ENCODE peak calls at places on chromosomes 13 and 19, in five cellular contexts. One of them, this sample, is unnamed.

GRCh38 chr13:26872444-26873173 is 112.0 kb upstream of the GPR12 start:
- DNase-seq in colonic mucosa: peak; percentile 58
- DNase-seq in PC-9: peak; percentile 15
- DNase-seq in stomach: peak; percentile 29
- DNase-seq in heart right ventricle: peak; percentile 40
- DNase-seq in this sample: no peak

GRCh38 chr19:35531291-35531690 is 2.0 kb upstream of the GAPDHS start:
- DNase-seq in heart right ventricle: no peak
- DNase-seq in stomach: no peak
- DNase-seq in PC-9: peak; percentile 18
- DNase-seq in colonic mucosa: no peak
- DNase-seq in this sample: no peak

GRCh38 chr19:38877781-38878574 is at the start of gene RINL:
- DNase-seq in PC-9: peak; percentile 11
- DNase-seq in stomach: peak; percentile 46
- DNase-seq in heart right ventricle: no peak
- DNase-seq in colonic mucosa: peak; percentile 49
- DNase-seq in this sample: peak; percentile 76

GRCh38 chr19:56312787-56313343 is 1.8 kb downstream of the ZSCAN5A start:
- DNase-seq in PC-9: no peak
- DNase-seq in stomach: no peak
- DNase-seq in colonic mucosa: no peak
- DNase-seq in heart right ventricle: no peak
- DNase-seq in this sample: no peak

GRCh38 chr19:4730740-4731171 is 7.1 kb upstream of the DPP9 start:
- DNase-seq in heart right ventricle: no peak
- DNase-seq in PC-9: peak; percentile 38
- DNase-seq in colonic mucosa: peak; percentile 55
- DNase-seq in stomach: no peak
- DNase-seq in this sample: no peak

GRCh38 chr19:9741476-9742171 is 26.9 kb downstream of the ZNF846 start:
- DNase-seq in stomach: no peak
- DNase-seq in heart right ventricle: no peak
- DNase-seq in PC-9: no peak
- DNase-seq in colonic mucosa: no peak
- DNase-seq in this sample: no peak

GRCh38 chr13:29905845-29906244 is 55.4 kb upstream of the UBL3 start:
- DNase-seq in colonic mucosa: peak; percentile 81
- DNase-seq in stomach: peak; percentile 71
- DNase-seq in heart right ventricle: no peak
- DNase-seq in PC-9: peak; percentile 58
- DNase-seq in this sample: no peak

GRCh38 chr13:94112227-94112626 is 367.3 kb downstream of the DCT start:
- DNase-seq in stomach: no peak
- DNase-seq in PC-9: no peak
- DNase-seq in heart right ventricle: peak; percentile 6
- DNase-seq in colonic mucosa: no peak
- DNase-seq in this sample: no peak

GRCh38 chr19:41886761-41887710 is 4.1 kb downstream of the ARHGEF1 start:
- DNase-seq in stomach: no peak
- DNase-seq in PC-9: no peak
- DNase-seq in heart right ventricle: no peak
- DNase-seq in colonic mucosa: no peak
- DNase-seq in this sample: no peak

GRCh38 chr19:29454109-29454508 is 71.7 kb upstream of the VSTM2B start:
- DNase-seq in PC-9: no peak
- DNase-seq in heart right ventricle: no peak
- DNase-seq in colonic mucosa: peak; percentile 10
- DNase-seq in stomach: no peak
- DNase-seq in this sample: peak; percentile 43

GRCh38 chr13:50277906-50278305 is 262.7 kb downstream of the KCNRG start:
- DNase-seq in heart right ventricle: no peak
- DNase-seq in PC-9: no peak
- DNase-seq in stomach: no peak
- DNase-seq in colonic mucosa: no peak
- DNase-seq in this sample: no peak

GRCh38 chr19:3403489-3404323 is 37.3 kb downstream of the NFIC start:
- DNase-seq in heart right ventricle: peak; percentile 95
- DNase-seq in PC-9: no peak
- DNase-seq in colonic mucosa: peak; percentile 65
- DNase-seq in stomach: peak; percentile 91
- DNase-seq in this sample: peak; percentile 93

GRCh38 chr19:4425531-4425930 is 23.1 kb downstream of the CHAF1A start:
- DNase-seq in colonic mucosa: no peak
- DNase-seq in PC-9: no peak
- DNase-seq in heart right ventricle: no peak
- DNase-seq in stomach: no peak
- DNase-seq in this sample: no peak

GRCh38 chr13:71865858-71866172 is 1.2 kb downstream of the DACH1 start:
- DNase-seq in colonic mucosa: peak; percentile 26
- DNase-seq in heart right ventricle: peak; percentile 15
- DNase-seq in stomach: no peak
- DNase-seq in PC-9: no peak
- DNase-seq in this sample: no peak

GRCh38 chr13:20400774-20401173 is 124.9 kb downstream of the CRYL1 start:
- DNase-seq in PC-9: no peak
- DNase-seq in colonic mucosa: no peak
- DNase-seq in stomach: peak; percentile 3
- DNase-seq in heart right ventricle: no peak
- DNase-seq in this sample: no peak

GRCh38 chr19:19821366-19822147 is at the start of gene ZNF506:
- DNase-seq in stomach: peak; percentile 100
- DNase-seq in colonic mucosa: peak; percentile 99
- DNase-seq in heart right ventricle: peak; percentile 100
- DNase-seq in PC-9: peak; percentile 94
- DNase-seq in this sample: peak; percentile 98

GRCh38 chr19:19822148-19822429 is 539 bp upstream of the ZNF506 start:
- DNase-seq in PC-9: no peak
- DNase-seq in stomach: no peak
- DNase-seq in heart right ventricle: no peak
- DNase-seq in colonic mucosa: no peak
- DNase-seq in this sample: no peak

GRCh38 chr19:19816679-19817078 is 4.9 kb downstream of the ZNF506 start:
- DNase-seq in stomach: no peak
- DNase-seq in PC-9: no peak
- DNase-seq in heart right ventricle: no peak
- DNase-seq in colonic mucosa: no peak
- DNase-seq in this sample: no peak

GRCh38 chr19:19820774-19821315 is 705 bp downstream of the ZNF506 start:
- DNase-seq in heart right ventricle: no peak
- DNase-seq in stomach: no peak
- DNase-seq in colonic mucosa: no peak
- DNase-seq in PC-9: no peak
- DNase-seq in this sample: no peak

GRCh38 chr19:19817357-19817756 is 4.2 kb downstream of the ZNF506 start:
- DNase-seq in PC-9: no peak
- DNase-seq in stomach: no peak
- DNase-seq in colonic mucosa: no peak
- DNase-seq in heart right ventricle: no peak
- DNase-seq in this sample: no peak
- H3K27ac ChIP-seq in PC-9: no peak overlapping the region
- H3K27ac ChIP-seq in stomach: no peak overlapping the region
- H3K27ac ChIP-seq in colonic mucosa: no peak overlapping the region
- H3K27ac ChIP-seq in heart right ventricle: no peak overlapping the region
- H3K27ac ChIP-seq in this sample: no peak overlapping the region

DNA sequence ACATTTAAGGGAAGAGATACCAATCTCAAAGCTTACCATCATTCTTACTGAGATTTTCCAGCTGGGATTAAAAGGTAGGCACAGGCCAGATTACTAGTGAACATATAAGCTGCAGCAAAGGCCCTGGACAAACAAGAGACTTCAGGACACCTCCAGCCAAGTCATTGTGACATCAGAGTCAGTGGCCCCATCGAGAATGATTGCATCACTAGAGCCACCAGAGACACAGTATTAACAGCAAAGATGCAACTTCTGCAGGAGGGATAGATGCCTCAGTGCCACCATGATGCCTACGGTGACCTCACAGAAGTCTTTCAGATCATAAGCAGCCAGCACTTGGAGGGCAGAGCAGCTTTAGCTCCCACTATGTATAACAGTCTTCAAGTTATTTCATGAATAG is 8.6 kb downstream of the RUBCNL start:
- DNase-seq in stomach: no peak
- DNase-seq in heart right ventricle: no peak
- DNase-seq in colonic mucosa: no peak
- DNase-seq in PC-9: no peak
- DNase-seq in this sample: no peak
- H3K4me1 ChIP-seq in stomach: no peaks in the 10 kb centered on the region
- H3K4me1 ChIP-seq in heart right ventricle: no peaks in the 10 kb centered on the region
- H3K4me1 ChIP-seq in colonic mucosa: peaks cover 4% of the 10 kb centered on the region
- H3K4me1 ChIP-seq in PC-9: no peaks in the 10 kb centered on the region
- H3K4me1 ChIP-seq in this sample: no peaks in the 10 kb centered on the region

GRCh38 chr13:81446441-81446840 is 1105.5 kb upstream of the SPRY2 start:
- DNase-seq in heart right ventricle: no peak
- DNase-seq in PC-9: no peak
- DNase-seq in stomach: no peak
- DNase-seq in colonic mucosa: no peak
- DNase-seq in this sample: no peak

DNA sequence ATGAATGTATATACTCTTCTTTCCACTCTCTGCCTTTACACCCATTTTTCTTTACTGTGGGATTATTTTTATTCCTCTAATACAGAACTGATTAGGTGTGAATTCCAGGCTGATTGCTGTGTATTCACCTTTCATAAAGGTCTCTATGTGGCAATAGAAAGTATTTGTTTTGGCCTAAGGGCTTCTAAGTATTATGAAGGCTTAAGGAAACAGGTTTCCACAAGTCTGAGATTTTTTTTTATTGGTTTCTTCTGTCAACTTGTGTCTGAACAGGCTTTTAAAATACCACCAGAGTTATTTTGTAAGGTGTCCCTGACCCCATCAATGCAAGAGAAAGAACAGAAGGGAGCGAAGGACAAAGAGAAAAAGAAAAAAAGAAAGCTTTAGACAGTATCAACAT is 1102.0 kb upstream of the SPRY2 start:
- DNase-seq in stomach: no peak
- DNase-seq in heart right ventricle: no peak
- DNase-seq in PC-9: no peak
- DNase-seq in colonic mucosa: no peak
- DNase-seq in this sample: no peak
- H3K27ac ChIP-seq in stomach: no peak overlapping the region
- H3K27ac ChIP-seq in heart right ventricle: no peak overlapping the region
- H3K27ac ChIP-seq in PC-9: no peak overlapping the region
- H3K27ac ChIP-seq in colonic mucosa: no peak overlapping the region
- H3K27ac ChIP-seq in this sample: no peak overlapping the region

DNA sequence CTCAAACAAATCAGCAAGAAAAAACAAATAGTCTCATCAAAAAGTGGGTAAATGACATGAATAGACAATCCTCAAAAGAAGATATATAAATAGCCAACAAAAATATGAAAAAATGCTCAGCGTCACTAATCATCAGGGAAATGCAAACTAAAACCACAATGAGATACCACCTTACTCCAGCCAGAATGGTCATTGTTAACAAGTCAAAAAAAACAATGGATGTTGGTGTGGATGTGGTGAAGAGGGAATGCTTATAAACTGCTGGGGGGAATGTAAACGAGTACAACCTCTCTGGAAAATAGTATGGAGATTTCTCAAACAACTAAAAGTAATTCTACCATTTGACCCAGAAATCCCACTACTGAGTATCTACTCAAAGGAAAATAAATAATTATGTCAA is 239.2 kb upstream of the RFC3 start:
- DNase-seq in heart right ventricle: no peak
- DNase-seq in stomach: no peak
- DNase-seq in colonic mucosa: no peak
- DNase-seq in PC-9: no peak
- DNase-seq in this sample: no peak
- H3K4me1 ChIP-seq in heart right ventricle: no peaks in the 10 kb centered on the region
- H3K4me1 ChIP-seq in stomach: no peaks in the 10 kb centered on the region
- H3K4me1 ChIP-seq in colonic mucosa: no peaks in the 10 kb centered on the region
- H3K4me1 ChIP-seq in PC-9: no peaks in the 10 kb centered on the region
- H3K4me1 ChIP-seq in this sample: no peaks in the 10 kb centered on the region

GRCh38 chr19:34235425-34235940 is 18.9 kb upstream of the GARRE1 start:
- DNase-seq in colonic mucosa: no peak
- DNase-seq in PC-9: no peak
- DNase-seq in stomach: no peak
- DNase-seq in heart right ventricle: no peak
- DNase-seq in this sample: no peak

GRCh38 chr19:34237283-34237682 is 17.1 kb upstream of the GARRE1 start:
- DNase-seq in PC-9: no peak
- DNase-seq in heart right ventricle: no peak
- DNase-seq in stomach: no peak
- DNase-seq in colonic mucosa: no peak
- DNase-seq in this sample: no peak

GRCh38 chr19:34241513-34242337 is 12.6 kb upstream of the GARRE1 start:
- DNase-seq in heart right ventricle: no peak
- DNase-seq in colonic mucosa: peak; percentile 65
- DNase-seq in stomach: peak; percentile 64
- DNase-seq in PC-9: peak; percentile 41
- DNase-seq in this sample: peak; percentile 88

GRCh38 chr19:34236035-34236793 is 18.1 kb upstream of the GARRE1 start:
- DNase-seq in colonic mucosa: peak; percentile 68
- DNase-seq in stomach: no peak
- DNase-seq in PC-9: no peak
- DNase-seq in heart right ventricle: no peak
- DNase-seq in this sample: no peak

GRCh38 chr19:34237939-34238338 is 16.4 kb upstream of the GARRE1 start:
- DNase-seq in PC-9: no peak
- DNase-seq in colonic mucosa: no peak
- DNase-seq in heart right ventricle: no peak
- DNase-seq in stomach: no peak
- DNase-seq in this sample: no peak
- H3K27ac ChIP-seq in PC-9: no peak overlapping the region
- H3K27ac ChIP-seq in colonic mucosa: no peak overlapping the region
- H3K27ac ChIP-seq in heart right ventricle: no peak overlapping the region
- H3K27ac ChIP-seq in stomach: no peak overlapping the region
- H3K27ac ChIP-seq in this sample: no peak overlapping the region

GRCh38 chr13:44368599-44369368 is 4.8 kb upstream of the SERP2 start:
- DNase-seq in PC-9: no peak
- DNase-seq in heart right ventricle: no peak
- DNase-seq in colonic mucosa: peak; percentile 74
- DNase-seq in stomach: no peak
- DNase-seq in this sample: no peak

GRCh38 chr13:44373601-44374347 is at the start of gene SERP2:
- DNase-seq in stomach: no peak
- DNase-seq in PC-9: no peak
- DNase-seq in heart right ventricle: peak; percentile 41
- DNase-seq in colonic mucosa: no peak
- DNase-seq in this sample: peak; percentile 70

GRCh38 chr13:44371421-44371820 is 2.2 kb upstream of the SERP2 start:
- DNase-seq in PC-9: no peak
- DNase-seq in heart right ventricle: no peak
- DNase-seq in stomach: no peak
- DNase-seq in colonic mucosa: no peak
- DNase-seq in this sample: no peak

GRCh38 chr13:44374348-44374712 is 706 bp downstream of the SERP2 start:
- DNase-seq in PC-9: no peak
- DNase-seq in heart right ventricle: no peak
- DNase-seq in stomach: no peak
- DNase-seq in colonic mucosa: no peak
- DNase-seq in this sample: no peak

GRCh38 chr13:44373247-44373600 is 400 bp upstream of the SERP2 start:
- DNase-seq in colonic mucosa: no peak
- DNase-seq in heart right ventricle: no peak
- DNase-seq in stomach: no peak
- DNase-seq in PC-9: no peak
- DNase-seq in this sample: no peak
- H3K4me1 ChIP-seq in colonic mucosa: no peaks in the 10 kb centered on the region
- H3K4me1 ChIP-seq in heart right ventricle: peaks cover 9% of the 10 kb centered on the region
- H3K4me1 ChIP-seq in stomach: peaks cover 18% of the 10 kb centered on the region
- H3K4me1 ChIP-seq in PC-9: peaks cover 20% of the 10 kb centered on the region
- H3K4me1 ChIP-seq in this sample: no peaks in the 10 kb centered on the region

This sample was measured in upper lobe of right lung.